ENCODE peak calls at places on chromosomes 3 and 15, in four cellular contexts. E is T-cell, B is SK-N-SH, N is GM12865. I is an unnamed sample.
A peak's percentile ranks its signal among the peaks of the same experiment; 100 is the strongest.

GRCh38 chr3:99789322-99789721 is 28.3 kb upstream of the CMSS1 start:
- DNase-seq in B (peak; percentile 62), N (peak; percentile 53), E (no peak), I (peak; percentile 81)

GRCh38 chr3:65439641-65440040 is 599.1 kb downstream of the MAGI1 start:
- DNase-seq in E (no peak), N (peak; percentile 45), B (peak; percentile 60), I (peak; percentile 40)

GRCh38 chr3:94001191-94001590 is 21.2 kb downstream of the ARL13B start:
- DNase-seq in B (no peak), N (no peak), E (no peak), I (peak; percentile 7)

GRCh38 chr3:152236741-152237140 is 32.0 kb upstream of the MBNL1 start:
- DNase-seq in N (no peak), B (no peak), E (no peak), I (peak; percentile 44)

GRCh38 chr3:72044231-72044935 is 259.4 kb upstream of the PROK2 start:
- DNase-seq in E (no peak), N (no peak), B (no peak), I (peak; percentile 40)

GRCh38 chr3:81451611-81452010 is 309.8 kb downstream of the GBE1 start:
- DNase-seq in N (no peak), E (no peak), B (no peak), I (peak; percentile 5)

GRCh38 chr3:44013967-44014366 is 227.7 kb upstream of the TOPAZ1 start:
- DNase-seq in E (no peak), N (no peak), B (no peak), I (no peak)

GRCh38 chr15:52789601-52790165 is 453 bp downstream of the ONECUT1 start:
- DNase-seq in B (peak; percentile 67), E (no peak), N (peak; percentile 32), I (peak; percentile 23)

GRCh38 chr15:85551221-85551832 is 170.9 kb downstream of the AKAP13 start:
- DNase-seq in E (no peak), B (no peak), N (no peak), I (no peak)

GRCh38 chr3:42151596-42152145 is 60.5 kb downstream of the TRAK1 start:
- DNase-seq in E (no peak), N (no peak), B (no peak), I (no peak)

GRCh38 chr3:132034097-132034485 is 723 bp downstream of the CPNE4 start:
- DNase-seq in N (no peak), E (no peak), B (peak; percentile 23), I (no peak)

GRCh38 chr3:126389112-126389791 is 5.5 kb upstream of the CFAP100 start:
- DNase-seq in B (peak; percentile 93), N (peak; percentile 70), E (peak; percentile 2), I (peak; percentile 75)

GRCh38 chr3:195245531-195245951 is 25.4 kb downstream of the XXYLT1 start:
- DNase-seq in B (no peak), E (no peak), N (no peak), I (no peak)

GRCh38 chr15:56496635-56497034 is 31.7 kb upstream of the MNS1 start:
- DNase-seq in N (peak; percentile 80), B (peak; percentile 56), E (no peak), I (peak; percentile 66)

GRCh38 chr15:55917881-55918296 is 75.5 kb downstream of the NEDD4 start:
- DNase-seq in E (no peak), B (peak; percentile 23), N (peak; percentile 33), I (peak; percentile 97)

GRCh38 chr3:146466596-146466995 is 2.8 kb downstream of the PLSCR2 start:
- DNase-seq in E (no peak), N (no peak), B (no peak), I (peak; percentile 40)

GRCh38 chr3:194691481-194692281 is 6.0 kb downstream of the FAM43A start:
- DNase-seq in B (peak; percentile 83), N (peak; percentile 86), E (no peak), I (no peak)

GRCh38 chr15:90580541-90580940 is 50.8 kb downstream of the CRTC3 start:
- DNase-seq in N (no peak), E (no peak), B (no peak), I (no peak)

GRCh38 chr3:47961815-47962606 is 54.2 kb downstream of the MAP4 start:
- DNase-seq in E (peak; percentile 11), B (peak; percentile 51), N (peak; percentile 21), I (peak; percentile 20)

GRCh38 chr15:60509470-60509869 is 30.5 kb upstream of the ICE2 start:
- DNase-seq in B (no peak), N (no peak), E (no peak), I (no peak)

GRCh38 chr15:43151688-43152087 is 18.3 kb downstream of the TMEM62 start:
- DNase-seq in E (no peak), B (no peak), N (no peak), I (no peak)

GRCh38 chr15:69648215-69648614 is 195.6 kb downstream of the RPLP1 start:
- DNase-seq in N (no peak), E (no peak), B (peak; percentile 73), I (no peak)

GRCh38 chr15:67108122-67108871 is 42.9 kb downstream of the SMAD3 start:
- DNase-seq in E (no peak), N (no peak), B (no peak), I (no peak)

GRCh38 chr15:39627456-39628130 is 46.7 kb downstream of the THBS1 start:
- DNase-seq in N (no peak), E (no peak), B (no peak), I (no peak)

GRCh38 chr15:85749261-85750151 is 45.2 kb downstream of the KLHL25 start:
- DNase-seq in E (no peak), N (no peak), B (no peak), I (peak; percentile 27)

GRCh38 chr3:190695225-190695624 is 167.3 kb downstream of the GMNC start:
- DNase-seq in E (no peak), N (no peak), B (no peak), I (no peak)

GRCh38 chr15:78034495-78035191 is 42.9 kb downstream of the TBC1D2B start:
- DNase-seq in E (peak; percentile 74), B (no peak), N (peak; percentile 87), I (no peak)

GRCh38 chr15:93190238-93190637 is 101.2 kb upstream of the RGMA start:
- DNase-seq in N (no peak), B (no peak), E (no peak), I (no peak)

GRCh38 chr15:74802862-74803447 is 9.7 kb upstream of the LMAN1L start:
- DNase-seq in E (no peak), N (no peak), B (no peak), I (no peak)

GRCh38 chr3:134757549-134758069 is 37.5 kb upstream of the EPHB1 start:
- DNase-seq in B (no peak), N (no peak), E (no peak), I (no peak)

GRCh38 chr3:153972862-153973261 is 148.3 kb upstream of the ARHGEF26 start:
- DNase-seq in E (no peak), B (no peak), N (peak; percentile 55), I (no peak)

GRCh38 chr15:88089019-88089603 is 167.4 kb downstream of the NTRK3 start:
- DNase-seq in E (no peak), N (no peak), B (no peak), I (peak; percentile 69)